ENCODE peak calls at places on chromosomes 7 and 10, in seven cellular contexts. Q, H, I, E, Z, S and U are unnamed samples.

GRCh38 chr7:158834799-158835784 is 5.8 kb upstream of the ESYT2 start:
- DNase-seq in Q (peak), H (no peak), I (no peak), E (no peak), Z (no peak), S (no peak), U (no peak)

GRCh38 chr7:40175725-40176510 is 41.1 kb downstream of the SUGCT start:
- DNase-seq in Q (peak), H (peak), I (no peak), E (no peak), Z (no peak), S (no peak), U (no peak)

GRCh38 chr7:131692131-131692960 is 135.9 kb upstream of the PODXL start:
- DNase-seq in Q (peak), H (peak), I (peak), E (peak), Z (no peak), S (peak), U (no peak)

GRCh38 chr7:5574770-5575269 is 151.2 kb upstream of the TNRC18 start:
- DNase-seq in Q (no peak), H (no peak), I (no peak), E (no peak), Z (no peak), S (no peak), U (no peak)

GRCh38 chr10:77290528-77291155 is 347.0 kb downstream of the KCNMA1 start:
- DNase-seq in Q (peak), H (peak), I (no peak), E (no peak), Z (no peak), S (peak), U (no peak)

GRCh38 chr7:42237891-42238531 is 1.0 kb upstream of the GLI3 start:
- DNase-seq in Q (peak), H (peak), I (peak), E (peak), Z (no peak), S (peak), U (no peak)

GRCh38 chr10:78382776-78383175 is 349.1 kb downstream of the RPS24 start:
- DNase-seq in Q (no peak), H (no peak), I (no peak), E (no peak), Z (no peak), S (no peak), U (no peak)

GRCh38 chr10:35588836-35589235 is 16.3 kb upstream of the GJD4 start:
- DNase-seq in Q (no peak), H (no peak), I (no peak), E (no peak), Z (no peak), S (no peak), U (no peak)

GRCh38 chr10:119413738-119414611 is 128.5 kb downstream of the RGS10 start:
- DNase-seq in Q (peak), H (no peak), I (no peak), E (no peak), Z (no peak), S (no peak), U (no peak)

GRCh38 chr7:150631084-150631824 is 931 bp downstream of the GIMAP6 start:
- DNase-seq in Q (no peak), H (no peak), I (no peak), E (peak), Z (peak), S (no peak), U (no peak)

GRCh38 chr7:133859871-133860427 is 267.2 kb upstream of the LRGUK start:
- DNase-seq in Q (no peak), H (no peak), I (no peak), E (no peak), Z (no peak), S (no peak), U (no peak)

GRCh38 chr10:122640921-122641320 is 58.7 kb downstream of the C10orf120 start:
- DNase-seq in Q (no peak), H (no peak), I (no peak), E (no peak), Z (no peak), S (no peak), U (no peak)

GRCh38 chr10:100373298-100374136 is 26.5 kb downstream of the SCD start:
- DNase-seq in Q (peak), H (peak), I (peak), E (peak), Z (peak), S (peak), U (peak)

GRCh38 chr10:6274504-6274903 is 71.8 kb downstream of the PFKFB3 start:
- DNase-seq in Q (no peak), H (no peak), I (no peak), E (no peak), Z (no peak), S (no peak), U (no peak)

GRCh38 chr10:6272126-6272525 is 69.4 kb downstream of the PFKFB3 start:
- DNase-seq in Q (no peak), H (no peak), I (no peak), E (no peak), Z (no peak), S (no peak), U (no peak)

GRCh38 chr10:6273351-6273750 is 70.6 kb downstream of the PFKFB3 start:
- DNase-seq in Q (no peak), H (no peak), I (peak), E (peak), Z (no peak), S (peak), U (no peak)

GRCh38 chr10:6274040-6274439 is 71.3 kb downstream of the PFKFB3 start:
- DNase-seq in Q (peak), H (no peak), I (no peak), E (no peak), Z (no peak), S (peak), U (no peak)

DNA sequence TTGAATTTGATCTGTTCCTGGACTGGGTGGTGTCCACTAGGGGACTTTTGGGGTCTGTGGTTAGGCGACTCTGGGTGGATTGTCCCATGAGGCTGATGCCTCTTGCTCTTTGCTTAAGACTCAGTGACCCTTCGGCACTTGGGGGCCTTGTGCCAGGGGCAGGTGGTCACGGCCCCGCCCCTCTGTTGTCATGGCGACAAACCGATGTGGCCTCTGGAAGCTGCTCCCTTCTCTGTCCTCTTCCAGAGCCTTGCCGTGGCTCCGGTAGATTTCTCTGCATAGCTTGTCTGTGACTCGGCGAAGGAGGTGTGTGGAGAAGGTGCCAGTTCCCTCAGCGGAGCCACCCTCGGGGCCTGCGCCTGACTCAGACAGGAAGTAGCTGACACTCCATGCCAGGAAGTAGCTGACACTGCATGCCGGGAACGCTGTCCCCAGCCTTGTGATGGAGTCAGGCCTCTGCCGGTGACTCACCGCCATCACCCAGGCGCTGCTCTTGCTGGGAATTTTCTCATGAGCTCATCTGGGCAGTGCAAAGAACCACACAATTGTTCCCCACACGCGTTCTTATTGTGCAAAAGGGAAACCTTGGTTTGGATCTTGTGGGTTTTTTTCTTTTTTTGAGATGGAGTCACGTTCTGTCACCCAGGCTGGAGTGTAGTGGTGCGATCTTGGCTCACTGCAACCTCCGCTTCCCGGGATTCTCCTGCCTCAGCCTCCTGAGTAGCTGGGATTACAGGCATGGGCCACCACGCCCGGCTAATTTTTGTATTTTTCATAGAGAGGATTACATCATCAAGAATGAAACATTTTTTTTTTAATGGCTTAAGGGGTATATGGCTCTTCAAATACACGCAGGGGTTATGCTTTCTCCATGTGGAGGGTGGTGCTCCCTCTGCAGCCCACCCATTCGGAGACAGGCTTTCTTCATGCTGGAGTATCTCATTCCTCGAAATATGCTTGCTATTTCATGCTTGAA is 72.6 kb downstream of the PFKFB3 start:
- DNase-seq in Q (peak), H (peak), I (peak), E (peak), Z (peak), S (peak), U (peak)
- TF ChIP-seq CTCF in Q (no peak), H (no peak), I (no peak), E (no peak), Z (no peak), S (no peak), U (no peak)

GRCh38 chr10:110334061-110334656 is 29.4 kb upstream of the SMNDC1 start:
- DNase-seq in Q (no peak), H (no peak), I (no peak), E (no peak), Z (no peak), S (no peak), U (no peak)

GRCh38 chr10:110335314-110336064 is 30.8 kb upstream of the SMNDC1 start:
- DNase-seq in Q (no peak), H (no peak), I (no peak), E (no peak), Z (no peak), S (no peak), U (no peak)

GRCh38 chr10:110337401-110337800 is 32.7 kb upstream of the SMNDC1 start:
- DNase-seq in Q (peak), H (no peak), I (no peak), E (no peak), Z (no peak), S (no peak), U (no peak)

GRCh38 chr10:110337906-110338305 is 33.2 kb upstream of the SMNDC1 start:
- DNase-seq in Q (peak), H (no peak), I (no peak), E (no peak), Z (no peak), S (peak), U (no peak)

GRCh38 chr10:110336111-110336721 is 31.5 kb upstream of the SMNDC1 start:
- DNase-seq in Q (peak), H (no peak), I (no peak), E (no peak), Z (no peak), S (peak), U (no peak)
- TF ChIP-seq CTCF in Q (peak), H (no peak), I (no peak), E (no peak), Z (no peak), S (no peak), U (no peak)

DNA sequence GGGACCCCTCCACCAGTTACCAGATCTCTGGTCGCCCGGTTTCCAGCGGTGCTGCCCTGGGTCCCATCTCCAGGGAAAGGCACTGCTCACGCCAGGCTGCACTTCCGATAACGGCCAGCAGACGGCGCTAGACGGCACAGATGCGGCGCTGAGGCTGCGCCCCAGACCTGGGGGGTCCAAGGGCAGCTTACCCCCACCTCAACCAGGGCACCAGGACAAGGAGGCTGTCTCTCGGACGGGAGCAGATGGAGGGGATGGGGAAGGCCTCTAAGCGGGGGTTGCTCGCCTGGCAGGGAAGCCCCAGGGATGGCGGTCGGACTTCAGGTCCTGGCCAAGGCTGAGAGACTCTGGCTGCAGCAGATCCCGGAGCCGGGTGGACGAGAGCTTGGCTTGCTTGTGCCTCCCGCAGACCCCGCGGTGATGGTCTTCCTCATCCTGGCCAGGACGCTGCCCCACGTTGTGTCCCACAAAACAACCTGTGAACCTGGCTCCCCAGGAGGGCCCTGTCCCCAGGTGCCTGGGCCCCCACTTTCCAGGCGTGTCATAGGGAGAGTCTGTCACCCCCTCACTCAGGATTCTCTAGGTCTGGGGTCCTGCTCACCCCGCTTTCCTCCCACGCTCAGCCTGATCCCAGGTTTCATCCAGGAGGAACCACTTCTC is 23.9 kb upstream of the ZNF716 start:
- DNase-seq in Q (no peak), H (no peak), I (peak), E (no peak), Z (no peak), S (no peak), U (no peak)
- TF ChIP-seq CTCF in Q (no peak), H (no peak), I (no peak), E (peak), Z (no peak), S (no peak), U (no peak)

GRCh38 chr7:73683056-73683915 is at the start of the genes BUD23 and DNAJC30:
- DNase-seq in Q (peak), H (peak), I (peak), E (peak), Z (peak), S (peak), U (peak)
- TF ChIP-seq CTCF in Q (no peak), H (no peak), I (peak), E (peak), Z (no peak), S (no peak), U (no peak)

GRCh38 chr7:77587276-77587675 is 50.2 kb downstream of the PTPN12 start:
- DNase-seq in Q (peak), H (no peak), I (no peak), E (no peak), Z (no peak), S (no peak), U (no peak)
- TF ChIP-seq CTCF in Q (no peak), H (no peak), I (no peak), E (no peak), Z (no peak), S (no peak), U (no peak)

DNA sequence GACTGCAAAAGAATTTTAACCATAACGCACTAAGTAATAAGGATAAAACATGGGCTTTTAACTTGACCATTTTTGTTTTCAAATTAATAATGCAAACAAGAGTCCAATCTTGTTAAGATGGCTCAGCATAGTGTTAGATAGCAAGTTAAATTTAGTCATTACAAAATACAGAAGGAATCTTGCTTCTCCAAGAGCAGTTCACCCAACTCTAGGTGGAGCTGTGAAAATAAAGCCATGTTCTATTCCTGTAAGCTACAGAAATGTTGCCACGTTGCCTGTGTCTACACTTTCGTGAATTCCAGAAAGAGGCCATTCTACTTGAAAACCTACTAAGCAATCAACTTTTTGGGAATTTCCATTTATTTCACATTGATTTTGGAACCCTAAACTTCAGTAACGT is 191.9 kb downstream of the SFMBT2 start:
- DNase-seq in Q (peak), H (no peak), I (no peak), E (no peak), Z (no peak), S (no peak), U (no peak)
- TF ChIP-seq CTCF in Q (peak), H (no peak), I (no peak), E (no peak), Z (no peak), S (no peak), U (no peak)

GRCh38 chr10:124622866-124623536 is 121.2 kb downstream of the FAM53B start:
- DNase-seq in Q (no peak), H (no peak), I (no peak), E (no peak), Z (no peak), S (no peak), U (no peak)

GRCh38 chr10:124622158-124622557 is 122.0 kb downstream of the FAM53B start:
- DNase-seq in Q (no peak), H (no peak), I (no peak), E (no peak), Z (no peak), S (no peak), U (no peak)

GRCh38 chr10:124619802-124620490 is 124.2 kb downstream of the FAM53B start:
- DNase-seq in Q (no peak), H (no peak), I (no peak), E (no peak), Z (no peak), S (no peak), U (no peak)

GRCh38 chr10:124624006-124624405 is 120.2 kb downstream of the FAM53B start:
- DNase-seq in Q (no peak), H (no peak), I (no peak), E (no peak), Z (no peak), S (no peak), U (no peak)

DNA sequence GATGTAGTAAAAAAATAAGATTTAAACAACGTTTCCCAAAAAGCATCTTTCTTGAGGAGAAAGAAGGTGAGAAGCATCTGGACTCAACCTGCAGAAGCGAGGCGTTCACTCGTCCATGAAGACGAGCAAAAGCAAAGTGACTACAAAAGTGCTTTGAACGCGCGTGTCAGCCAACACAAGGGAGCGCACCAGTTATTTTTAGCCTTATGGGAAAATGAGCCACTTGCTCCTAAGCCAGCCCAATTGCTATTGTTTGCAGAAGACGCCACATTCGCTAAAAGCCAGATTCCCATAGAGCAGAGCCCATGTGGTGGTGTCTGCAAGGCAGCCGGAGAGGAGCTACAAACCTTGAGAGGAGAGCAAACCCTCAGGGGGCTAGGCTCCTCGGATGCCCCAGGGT is 122.5 kb downstream of the FAM53B start:
- DNase-seq in Q (no peak), H (no peak), I (no peak), E (no peak), Z (no peak), S (no peak), U (no peak)
- TF ChIP-seq CTCF in Q (no peak), H (no peak), I (no peak), E (no peak), Z (no peak), S (no peak), U (no peak)

GRCh38 chr7:2170576-2171521 is 61.9 kb downstream of the MAD1L1 start:
- DNase-seq in Q (no peak), H (no peak), I (no peak), E (no peak), Z (no peak), S (no peak), U (no peak)
- TF ChIP-seq CTCF in Q (no peak), H (no peak), I (no peak), E (no peak), Z (no peak), S (no peak), U (no peak)